ENCODE peak calls at places on chromosome 22, in four cellular contexts. M, O, N and D are unnamed samples.

GRCh38 chr22:27795053-27795452 is 6.5 kb downstream of the MN1 start:
- DNase-seq in M (no peak), O (no peak), N (no peak), D (no peak)

GRCh38 chr22:20438678-20439492 is 1.3 kb upstream of the SCARF2 start:
- DNase-seq in M (peak), O (no peak), N (no peak), D (no peak)

GRCh38 chr22:39176673-39177455 is 24.4 kb upstream of the CBX7 start:
- DNase-seq in M (no peak), O (no peak), N (no peak), D (no peak)

GRCh38 chr22:48622891-48623545 is 1204.7 kb downstream of the BRD1 start:
- DNase-seq in M (no peak), O (no peak), N (no peak), D (no peak)

GRCh38 chr22:19559956-19560355 is 35.7 kb upstream of the CLDN5 start:
- DNase-seq in M (no peak), O (no peak), N (no peak), D (no peak)

GRCh38 chr22:38452373-38453064 is 2.5 kb downstream of the KCNJ4 start:
- DNase-seq in M (peak), O (no peak), N (peak), D (no peak)

GRCh38 chr22:45878051-45878764 is 98.8 kb downstream of the WNT7B start:
- DNase-seq in M (peak), O (peak), N (no peak), D (no peak)

GRCh38 chr22:47204002-47204979 is 441.8 kb downstream of the TBC1D22A start:
- DNase-seq in M (no peak), O (no peak), N (peak), D (no peak)

GRCh38 chr22:46027219-46028068 is 50.5 kb upstream of the WNT7B start:
- DNase-seq in M (peak), O (peak), N (no peak), D (no peak)

GRCh38 chr22:25563757-25564319 is 637 bp upstream of the GRK3 start:
- DNase-seq in M (no peak), O (peak), N (no peak), D (no peak)

GRCh38 chr22:24133187-24133965 is 47.9 kb upstream of the SUSD2 start:
- DNase-seq in M (no peak), O (no peak), N (peak), D (no peak)

GRCh38 chr22:48753752-48754517 is 1073.7 kb downstream of the BRD1 start:
- DNase-seq in M (no peak), O (no peak), N (no peak), D (no peak)

GRCh38 chr22:44755000-44755399 is 2.6 kb downstream of the ARHGAP8 start:
- DNase-seq in M (no peak), O (no peak), N (no peak), D (no peak)

GRCh38 chr22:31752096-31752847 is 1.5 kb upstream of the DEPDC5 start:
- DNase-seq in M (no peak), O (no peak), N (no peak), D (no peak)

GRCh38 chr22:46081036-46081830 is 69.1 kb upstream of the PPARA start:
- DNase-seq in M (peak), O (peak), N (no peak), D (no peak)

GRCh38 chr22:36431977-36432376 is 44.2 kb upstream of the MYH9 start:
- DNase-seq in M (no peak), O (no peak), N (no peak), D (no peak)
- H3K4me3 ChIP-seq in M (no peak), O (no peak), N (no peak), D (no peak)

DNA sequence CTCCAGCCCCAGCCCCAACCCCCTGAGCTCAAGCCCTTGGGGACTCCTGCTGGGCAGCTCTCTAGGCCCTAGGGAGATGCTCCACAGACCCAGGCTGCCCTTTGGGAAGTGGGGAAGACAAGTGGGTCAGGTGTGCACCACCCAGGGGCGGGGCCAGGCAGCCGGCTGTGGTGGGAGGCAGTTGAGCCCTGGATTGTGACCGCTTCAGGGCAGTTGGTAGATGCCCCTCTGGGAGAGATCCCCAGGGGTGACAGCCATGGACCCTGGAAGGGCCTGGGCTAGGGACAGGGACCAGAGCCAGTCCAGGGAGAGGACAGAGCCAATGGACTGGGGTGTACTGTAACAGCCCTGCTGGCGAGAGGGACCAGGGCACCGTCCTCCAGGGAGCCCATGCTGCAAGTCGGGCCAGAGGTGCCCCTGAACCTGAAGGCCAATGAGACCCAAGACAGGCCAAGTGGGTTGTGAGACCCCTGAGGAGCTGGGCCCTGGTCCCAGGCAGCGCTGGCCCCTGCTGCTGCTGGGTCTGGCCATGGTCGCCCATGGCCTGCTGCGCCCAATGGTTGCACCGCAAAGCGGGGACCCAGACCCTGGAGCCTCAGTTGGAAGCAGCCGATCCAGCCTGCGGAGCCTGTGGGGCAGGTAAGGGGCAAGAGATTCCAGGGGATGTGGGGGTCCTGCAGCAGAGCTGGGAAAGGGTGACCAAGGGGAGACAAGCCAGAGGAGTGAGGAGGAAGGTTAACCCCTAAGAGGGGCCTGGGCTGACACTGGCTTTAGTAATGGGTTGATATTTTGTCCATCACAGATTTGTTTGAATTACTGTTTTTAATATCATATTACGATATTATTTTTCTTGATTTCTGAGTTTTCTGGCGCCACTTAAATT is at the start of gene IGLL5:
- DNase-seq in M (no peak), O (peak), N (no peak), D (no peak)
- TF ChIP-seq CTCF in M (no peak), O (no peak), N (no peak), D (no peak)

GRCh38 chr22:29914165-29914564 is 31.2 kb downstream of the MTMR3 start:
- DNase-seq in M (no peak), O (no peak), N (peak), D (no peak)

GRCh38 chr22:29912605-29913398 is 29.8 kb downstream of the MTMR3 start:
- DNase-seq in M (no peak), O (no peak), N (peak), D (no peak)

GRCh38 chr22:29914991-29915390 is 32.0 kb downstream of the MTMR3 start:
- DNase-seq in M (no peak), O (no peak), N (no peak), D (no peak)

GRCh38 chr22:29916007-29916544 is 33.1 kb downstream of the MTMR3 start:
- DNase-seq in M (no peak), O (no peak), N (no peak), D (no peak)

DNA sequence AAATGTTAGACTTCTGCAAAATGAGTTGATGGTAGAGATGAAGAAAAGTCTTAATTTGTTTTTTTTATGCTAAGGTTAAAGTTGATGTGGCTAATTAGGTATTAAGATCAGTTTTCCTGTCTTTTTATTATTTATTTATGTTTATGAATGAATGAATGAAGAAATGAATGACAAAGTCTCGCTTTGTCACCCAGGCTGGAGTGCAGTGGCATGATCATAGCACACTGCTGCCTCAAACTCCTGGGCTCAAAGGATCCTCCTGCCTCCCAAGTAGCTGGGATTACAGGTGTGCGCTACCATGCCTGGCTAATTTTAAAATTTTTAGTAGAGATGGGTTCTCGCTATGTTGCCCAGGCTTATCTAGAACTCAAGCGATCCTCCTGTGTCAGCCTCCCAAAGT is 29.2 kb downstream of the MTMR3 start:
- DNase-seq in M (no peak), O (no peak), N (no peak), D (no peak)
- H3K4me3 ChIP-seq in M (no peak), O (no peak), N (no peak), D (no peak)

DNA sequence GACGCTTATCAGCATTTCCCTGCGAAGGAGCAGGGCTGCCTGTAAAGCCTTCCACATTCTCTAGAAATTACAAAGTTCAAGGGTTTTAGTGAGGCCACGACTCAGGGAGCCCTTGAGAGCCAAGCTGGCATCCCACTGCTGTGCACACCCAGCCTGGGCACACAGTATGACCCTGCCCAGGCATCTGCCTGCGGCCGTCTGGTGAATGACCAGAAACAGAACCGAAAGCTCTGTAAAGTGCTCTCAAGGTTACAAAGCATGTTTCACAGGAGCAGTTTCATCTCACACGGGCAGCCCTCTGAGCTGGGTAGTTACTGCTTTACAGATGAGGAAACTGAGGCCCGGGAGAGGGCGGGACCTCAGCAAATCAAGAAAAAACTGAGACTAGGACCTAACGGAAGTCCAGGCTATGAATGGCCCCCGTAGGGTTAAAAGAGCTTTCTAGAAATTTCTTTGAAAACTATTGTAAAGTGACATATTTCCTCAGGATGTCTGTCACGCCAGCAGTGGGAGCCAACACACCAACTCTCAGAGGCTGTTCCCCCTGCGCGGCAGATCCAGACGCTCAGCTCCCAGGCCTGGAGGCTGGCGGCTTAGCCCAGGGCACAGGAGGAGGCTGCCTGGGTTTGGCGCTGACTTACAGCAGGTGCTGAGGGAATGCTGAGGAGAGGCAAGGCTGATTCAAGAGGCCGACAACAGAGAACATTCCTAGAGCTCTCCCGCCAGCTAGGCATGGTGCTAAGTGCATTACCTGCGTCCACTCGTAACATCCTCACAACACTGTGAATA is 7.7 kb upstream of the TCF20 start:
- DNase-seq in M (peak), O (no peak), N (peak), D (no peak)
- TF ChIP-seq CTCF in M (peak), O (no peak), N (peak), D (no peak)